ENCODE peak calls at places on chromosomes 5 and 9, in seven cellular contexts. P is K562, E is HepG2, L is A549, Z is HCT116, J is H1, D is GM12878. S is an unnamed sample.

GRCh38 chr9:77502568-77502967 is 145.6 kb downstream of the GNA14 start:
- DNase-seq in D (no peak), J (no peak), L (no peak), Z (no peak), P (no peak), E (no peak), S (no peak)

GRCh38 chr5:171630047-171630669 is 155.5 kb upstream of the SMIM23 start:
- DNase-seq in D (no peak), P (peak; percentile 34), E (no peak), L (peak; percentile 71), Z (peak; percentile 41), J (peak; percentile 82), S (peak; percentile 52)

GRCh38 chr5:39200081-39200480 is 19.3 kb downstream of the FYB1 start:
- DNase-seq in D (no peak), E (no peak), J (no peak), Z (no peak), P (no peak), L (no peak), S (no peak)

GRCh38 chr9:109354190-109354589 is 33.3 kb upstream of the EPB41L4B start:
- DNase-seq in E (no peak), D (no peak), J (no peak), P (no peak), L (no peak), Z (no peak), S (no peak)

GRCh38 chr9:6686396-6686795 is 40.9 kb upstream of the GLDC start:
- DNase-seq in P (no peak), J (no peak), L (peak; percentile 53), D (no peak), Z (no peak), E (peak; percentile 44), S (peak; percentile 41)

GRCh38 chr5:1405539-1406530 is 39.4 kb downstream of the SLC6A3 start:
- DNase-seq in P (no peak), L (no peak), E (no peak), J (no peak), Z (no peak), D (no peak), S (no peak)

GRCh38 chr9:107890921-107891465 is 401.4 kb upstream of the KLF4 start:
- DNase-seq in D (no peak), L (no peak), J (no peak), P (no peak), E (no peak), Z (no peak), S (peak; percentile 56)

GRCh38 chr5:103295871-103296270 is 37.3 kb downstream of the MACIR start:
- DNase-seq in E (no peak), Z (no peak), P (no peak), L (no peak), D (no peak), J (no peak), S (no peak)

GRCh38 chr5:140126315-140127012 is 727 bp downstream of the IGIP start:
- DNase-seq in L (no peak), P (no peak), D (no peak), Z (no peak), E (no peak), J (no peak), S (no peak)

GRCh38 chr5:25009063-25009462 is 364.3 kb upstream of the CDH10 start:
- DNase-seq in D (no peak), J (no peak), P (no peak), L (no peak), Z (no peak), E (no peak), S (no peak)

GRCh38 chr5:156201793-156202388 is 125.1 kb upstream of the SGCD start:
- DNase-seq in P (no peak), J (no peak), E (no peak), Z (no peak), L (peak; percentile 82), D (no peak), S (peak; percentile 83)

GRCh38 chr9:38074441-38074943 is 5.5 kb upstream of the SHB start:
- DNase-seq in D (no peak), L (no peak), P (no peak), E (peak; percentile 72), Z (no peak), J (no peak), S (peak; percentile 61)

GRCh38 chr9:123453058-123453667 is 97.2 kb downstream of the CRB2 start:
- DNase-seq in Z (no peak), L (no peak), E (no peak), P (no peak), J (no peak), D (no peak), S (no peak)

GRCh38 chr9:77092536-77092935 is 73.1 kb downstream of the FOXB2 start:
- DNase-seq in L (peak; percentile 30), P (no peak), J (no peak), Z (no peak), D (no peak), E (no peak), S (no peak)

GRCh38 chr9:16436545-16436944 is 433.9 kb downstream of the BNC2 start:
- DNase-seq in P (no peak), J (no peak), E (no peak), L (no peak), Z (no peak), D (no peak), S (no peak)

GRCh38 chr9:16928179-16928945 is 57.9 kb upstream of the BNC2 start:
- DNase-seq in E (no peak), J (no peak), D (no peak), L (peak; percentile 11), Z (no peak), P (no peak), S (peak; percentile 35)

GRCh38 chr5:136984772-136985455 is 514.2 kb downstream of the SPOCK1 start:
- DNase-seq in Z (no peak), D (no peak), P (no peak), J (no peak), E (no peak), L (no peak), S (no peak)

GRCh38 chr5:61089351-61089750 is 72.9 kb downstream of the SMIM15 start:
- DNase-seq in L (no peak), Z (no peak), D (no peak), P (no peak), J (no peak), E (no peak), S (peak; percentile 28)

GRCh38 chr5:84384604-84385575 is at the start of gene EDIL3:
- DNase-seq in E (no peak), L (peak; percentile 11), D (no peak), P (no peak), Z (no peak), J (peak; percentile 82), S (peak; percentile 59)

GRCh38 chr9:4603830-4604229 is 58.3 kb upstream of the PLPP6 start:
- DNase-seq in L (no peak), D (no peak), J (no peak), P (no peak), Z (no peak), E (no peak), S (no peak)

GRCh38 chr9:17775646-17776045 is 196.8 kb downstream of the SH3GL2 start:
- DNase-seq in E (no peak), Z (no peak), L (no peak), J (no peak), P (no peak), D (no peak), S (no peak)

GRCh38 chr5:93654676-93655075 is 71.7 kb downstream of the NR2F1 start:
- DNase-seq in J (no peak), Z (no peak), D (no peak), P (no peak), E (no peak), L (no peak), S (peak; percentile 28)

GRCh38 chr9:27276182-27277030 is 20.5 kb downstream of the EQTN start:
- DNase-seq in J (no peak), P (peak; percentile 10), E (peak; percentile 45), Z (peak; percentile 42), L (peak; percentile 61), D (no peak), S (peak; percentile 67)

GRCh38 chr9:106025449-106025848 is 331.1 kb downstream of the TMEM38B start:
- DNase-seq in Z (no peak), D (no peak), L (peak; percentile 4), J (no peak), P (no peak), E (no peak), S (no peak)

GRCh38 chr5:61328791-61329617 is 3.1 kb upstream of the ZSWIM6 start:
- DNase-seq in Z (no peak), L (no peak), J (no peak), P (no peak), E (no peak), D (no peak), S (no peak)

GRCh38 chr5:151692312-151692711 is 5.6 kb upstream of the SPARC start:
- DNase-seq in P (no peak), D (no peak), J (no peak), L (no peak), Z (no peak), E (no peak), S (no peak)

GRCh38 chr5:82151622-82152021 is 126.5 kb downstream of the RPS23 start:
- DNase-seq in P (no peak), Z (no peak), E (no peak), D (no peak), J (no peak), L (no peak), S (peak; percentile 26)

GRCh38 chr5:176180339-176180738 is 57.9 kb upstream of the SIMC1 start:
- DNase-seq in J (no peak), L (no peak), E (no peak), D (no peak), P (no peak), Z (no peak), S (peak; percentile 60)
- TF ChIP-seq CEBPB in J (no peak), L (no peak), E (no peak), D (no peak), P (no peak), Z (no peak), S (no peak)

DNA sequence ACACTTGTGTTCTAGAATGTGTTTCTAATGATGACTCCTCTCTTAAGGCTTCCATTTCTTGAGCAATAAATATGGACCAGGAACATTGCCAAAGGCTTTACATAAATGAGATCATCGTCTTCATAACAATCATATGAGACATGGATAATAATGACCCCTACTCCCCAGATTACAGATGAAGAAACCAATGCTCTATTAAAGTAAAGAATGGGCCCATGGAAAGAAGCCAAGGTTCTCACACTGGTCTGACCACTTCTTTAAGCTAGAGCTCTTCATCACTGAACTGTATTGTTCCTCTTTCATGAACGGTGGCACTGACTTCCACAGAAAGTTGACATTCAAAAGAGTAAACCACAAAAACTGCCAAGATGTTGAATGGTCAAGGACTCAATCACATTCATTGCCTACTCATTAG is 65.3 kb downstream of the MARCHF3 start:
- DNase-seq in D (peak; percentile 55), E (no peak), J (no peak), Z (no peak), P (no peak), L (no peak), S (peak; percentile 97)
- TF ChIP-seq CEBPB in D (no peak), E (no peak), J (no peak), Z (no peak), P (no peak), L (no peak), S (peak; percentile 96)

DNA sequence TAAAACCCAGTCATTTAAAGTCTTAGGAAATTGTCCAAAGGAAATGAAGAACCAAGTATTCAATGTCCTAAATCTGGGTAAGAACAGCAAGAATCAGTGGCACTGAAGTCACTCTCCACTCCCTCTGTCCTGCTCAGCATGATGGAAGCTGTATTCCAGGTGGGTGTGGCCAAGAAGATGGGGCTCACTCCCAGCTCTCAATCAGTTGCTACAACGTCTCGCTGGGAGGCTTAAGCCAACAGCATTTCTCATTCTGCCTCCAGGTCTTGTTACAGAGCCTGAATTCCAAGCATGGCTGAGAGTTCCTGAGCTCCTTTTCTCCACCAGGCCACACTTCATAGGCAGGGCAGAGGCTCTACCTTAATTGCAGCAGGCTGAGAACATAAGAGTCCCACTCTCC is 41.2 kb upstream of the TRIO start:
- DNase-seq in E (no peak), J (no peak), L (no peak), Z (no peak), D (no peak), P (no peak), S (peak; percentile 33)
- TF ChIP-seq CEBPB in E (no peak), J (peak; percentile 1), L (no peak), Z (no peak), D (no peak), P (no peak), S (no peak)

GRCh38 chr5:66230551-66230950 is 86.5 kb downstream of the SREK1 start:
- DNase-seq in P (no peak), Z (no peak), D (no peak), L (no peak), E (no peak), J (no peak), S (no peak)
- TF ChIP-seq CEBPB in P (no peak), Z (no peak), D (no peak), L (no peak), E (no peak), J (no peak), S (no peak)